ENCODE peak calls at places on chromosome 3, in seven cellular contexts. Q is GM04503; P is activated T-cell treated with anti-CD3 and anti-CD28 coated beads, Interleukin-2, amount 50 U/mL, for 4 hours; G is GM12892; C is tibial nerve; W is AG08396; M is mesenchymal stem cell. O is an unnamed sample.

GRCh38 chr3:151611464-151611863 is 122.3 kb upstream of the AADACL2 start:
- DNase-seq in Q (no peak), P (no peak), G (no peak), C (no peak), W (no peak), M (no peak), O (no peak)

GRCh38 chr3:10330319-10330718 is 9.4 kb upstream of the SEC13 start:
- DNase-seq in Q (no peak), P (no peak), G (no peak), C (no peak), W (no peak), M (no peak), O (no peak)

GRCh38 chr3:135558906-135559305 is 406.6 kb upstream of the PPP2R3A start:
- DNase-seq in Q (no peak), P (no peak), G (no peak), C (peak; percentile 26), W (no peak), M (no peak), O (no peak)

GRCh38 chr3:38009807-38010591 is 19.4 kb downstream of the VILL start:
- DNase-seq in Q (no peak), P (no peak), G (no peak), C (no peak), W (no peak), M (no peak), O (no peak)

GRCh38 chr3:16864610-16865313 is 20.0 kb upstream of the PLCL2 start:
- DNase-seq in Q (peak; percentile 39), P (no peak), G (no peak), C (no peak), W (peak; percentile 19), M (no peak), O (no peak)

GRCh38 chr3:163622384-163622783 is 1455.9 kb downstream of the SI start:
- DNase-seq in Q (no peak), P (no peak), G (no peak), C (no peak), W (no peak), M (peak; percentile 57), O (no peak)

GRCh38 chr3:101878589-101878988 is 29.3 kb downstream of the NFKBIZ start:
- DNase-seq in Q (no peak), P (no peak), G (no peak), C (no peak), W (no peak), M (no peak), O (no peak)

GRCh38 chr3:64242435-64242834 is 17.2 kb upstream of the PRICKLE2 start:
- DNase-seq in Q (no peak), P (no peak), G (no peak), C (no peak), W (no peak), M (no peak), O (no peak)

GRCh38 chr3:159486580-159486979 is 502.1 kb upstream of the IL12A start:
- DNase-seq in Q (no peak), P (no peak), G (no peak), C (no peak), W (peak; percentile 12), M (no peak), O (no peak)

GRCh38 chr3:103453152-103453551 is 1018.3 kb downstream of the ZPLD1 start:
- DNase-seq in Q (no peak), P (no peak), G (no peak), C (no peak), W (no peak), M (no peak), O (no peak)

GRCh38 chr3:171829841-171830559 is 13.1 kb upstream of the TMEM212 start:
- DNase-seq in Q (no peak), P (no peak), G (no peak), C (peak; percentile 54), W (peak; percentile 63), M (peak; percentile 88), O (peak; percentile 78)

GRCh38 chr3:188948658-188949400 is 222.9 kb upstream of the TPRG1 start:
- DNase-seq in Q (no peak), P (no peak), G (no peak), C (peak; percentile 48), W (peak; percentile 52), M (peak; percentile 91), O (peak; percentile 25)

GRCh38 chr3:35502699-35503098 is 136.6 kb upstream of the ARPP21 start:
- DNase-seq in Q (no peak), P (no peak), G (no peak), C (no peak), W (no peak), M (no peak), O (no peak)

GRCh38 chr3:129486057-129487035 is 42.1 kb upstream of the RHO start:
- DNase-seq in Q (peak; percentile 74), P (no peak), G (no peak), C (no peak), W (peak; percentile 16), M (peak; percentile 64), O (no peak)

GRCh38 chr3:81974754-81975153 is 213.3 kb upstream of the GBE1 start:
- DNase-seq in Q (no peak), P (no peak), G (no peak), C (no peak), W (no peak), M (no peak), O (no peak)

GRCh38 chr3:66439666-66440344 is 61.0 kb downstream of the LRIG1 start:
- DNase-seq in Q (no peak), P (no peak), G (no peak), C (no peak), W (no peak), M (no peak), O (no peak)

O was measured in trophoblast cell.